ENCODE peak calls at places on chromosome 1, in five cellular contexts. Q, I, R, M and W are unnamed samples.

GRCh38 chr1:153963850-153964331 is 554 bp upstream of the SLC39A1 start:
- DNase-seq in Q (peak; percentile 58), I (no peak), R (no peak), M (no peak), W (no peak)

GRCh38 chr1:94122201-94122970 is 1.4 kb upstream of the ABCA4 start:
- DNase-seq in Q (no peak), I (no peak), R (peak; percentile 89), M (no peak), W (no peak)

GRCh38 chr1:151673407-151673806 is 43.2 kb downstream of the CELF3 start:
- DNase-seq in Q (no peak), I (no peak), R (no peak), M (no peak), W (no peak)

GRCh38 chr1:19044975-19045831 is 88.7 kb upstream of the IFFO2 start:
- DNase-seq in Q (no peak), I (no peak), R (peak; percentile 17), M (no peak), W (peak; percentile 46)

GRCh38 chr1:68916227-68916853 is 419.5 kb upstream of the DEPDC1 start:
- DNase-seq in Q (no peak), I (no peak), R (peak; percentile 39), M (peak; percentile 59), W (no peak)

GRCh38 chr1:234208791-234209190 is 164.5 kb upstream of the COA6 start:
- DNase-seq in Q (no peak), I (no peak), R (peak; percentile 34), M (no peak), W (no peak)

GRCh38 chr1:117661027-117661426 is 55.2 kb downstream of the TENT5C start:
- DNase-seq in Q (no peak), I (no peak), R (no peak), M (no peak), W (no peak)

GRCh38 chr1:96157101-96157500 is 564.5 kb upstream of the PTBP2 start:
- DNase-seq in Q (no peak), I (no peak), R (no peak), M (no peak), W (no peak)

GRCh38 chr1:196891251-196891650 is 3.4 kb downstream of the CFHR4 start:
- DNase-seq in Q (no peak), I (no peak), R (no peak), M (no peak), W (no peak)

GRCh38 chr1:18859560-18859959 is at the start of gene TAS1R2:
- DNase-seq in Q (no peak), I (no peak), R (no peak), M (no peak), W (no peak)

GRCh38 chr1:196399713-196400112 is 208.5 kb downstream of the KCNT2 start:
- DNase-seq in Q (no peak), I (no peak), R (no peak), M (no peak), W (no peak)

GRCh38 chr1:14662116-14662515 is 63.6 kb downstream of the KAZN start:
- DNase-seq in Q (no peak), I (no peak), R (no peak), M (no peak), W (no peak)

GRCh38 chr1:61887076-61887867 is 145.0 kb downstream of the PATJ start:
- DNase-seq in Q (no peak), I (no peak), R (no peak), M (no peak), W (no peak)

GRCh38 chr1:212962509-212962908 is 12.2 kb downstream of the VASH2 start:
- DNase-seq in Q (no peak), I (no peak), R (no peak), M (no peak), W (no peak)

GRCh38 chr1:27567183-27567526 is 36.8 kb downstream of the AHDC1 start:
- DNase-seq in Q (no peak), I (no peak), R (no peak), M (no peak), W (no peak)

GRCh38 chr1:47993356-47993755 is 3.8 kb downstream of the TRABD2B start:
- DNase-seq in Q (no peak), I (no peak), R (no peak), M (no peak), W (peak; percentile 72)

GRCh38 chr1:41689596-41689995 is 205.1 kb upstream of the EDN2 start:
- DNase-seq in Q (no peak), I (no peak), R (no peak), M (peak; percentile 42), W (no peak)

GRCh38 chr1:230169454-230170152 is 102.6 kb downstream of the GALNT2 start:
- DNase-seq in Q (no peak), I (no peak), R (peak; percentile 28), M (no peak), W (no peak)

GRCh38 chr1:20229191-20229590 is 42.9 kb upstream of the PLA2G2C start:
- DNase-seq in Q (no peak), I (no peak), R (no peak), M (no peak), W (no peak)

GRCh38 chr1:51564124-51564523 is 45.1 kb upstream of the EPS15 start:
- DNase-seq in Q (no peak), I (no peak), R (peak; percentile 74), M (peak; percentile 37), W (no peak)

GRCh38 chr1:197402189-197402588 is 134.1 kb downstream of the CRB1 start:
- DNase-seq in Q (no peak), I (no peak), R (no peak), M (no peak), W (no peak)

GRCh38 chr1:41322835-41323234 is 38.4 kb upstream of the FOXO6 start:
- DNase-seq in Q (peak; percentile 37), I (no peak), R (no peak), M (no peak), W (peak; percentile 43)

GRCh38 chr1:51189421-51190073 is 46.5 kb upstream of the RNF11 start:
- DNase-seq in Q (peak; percentile 21), I (no peak), R (peak; percentile 79), M (peak; percentile 35), W (peak; percentile 46)

GRCh38 chr1:181541947-181542346 is 58.6 kb downstream of the CACNA1E start:
- DNase-seq in Q (no peak), I (no peak), R (peak; percentile 4), M (no peak), W (no peak)

GRCh38 chr1:23581219-23581618 is 21.9 kb upstream of the ID3 start:
- DNase-seq in Q (no peak), I (no peak), R (peak; percentile 96), M (no peak), W (no peak)

GRCh38 chr1:155976913-155977606 is 1.3 kb downstream of the ARHGEF2 start:
- DNase-seq in Q (no peak), I (no peak), R (no peak), M (no peak), W (no peak)

GRCh38 chr1:174022080-174022975 is at the start of gene RC3H1:
- DNase-seq in Q (peak; percentile 93), I (peak; percentile 88), R (peak; percentile 75), M (peak; percentile 91), W (peak; percentile 97)

GRCh38 chr1:76268341-76268740 is 193.8 kb downstream of the ST6GALNAC3 start:
- DNase-seq in Q (no peak), I (no peak), R (no peak), M (no peak), W (no peak)

GRCh38 chr1:116997011-116997410 is 4.5 kb upstream of the CD101 start:
- DNase-seq in Q (no peak), I (no peak), R (no peak), M (no peak), W (no peak)

GRCh38 chr1:19453843-19454242 is 31.5 kb downstream of the CAPZB start:
- DNase-seq in Q (no peak), I (no peak), R (no peak), M (no peak), W (no peak)

GRCh38 chr1:223350361-223350908 is 13.5 kb downstream of the SUSD4 start:
- DNase-seq in Q (no peak), I (no peak), R (peak; percentile 28), M (no peak), W (no peak)

GRCh38 chr1:37479255-37480124 is 5.1 kb downstream of the ZC3H12A start:
- DNase-seq in Q (peak; percentile 94), I (peak; percentile 94), R (peak; percentile 90), M (peak; percentile 94), W (peak; percentile 93)

GRCh38 chr1:205495237-205495823 is 9.1 kb upstream of the CDK18 start:
- DNase-seq in Q (no peak), I (no peak), R (no peak), M (no peak), W (no peak)

GRCh38 chr1:162873671-162874666 is 13.0 kb upstream of the CCDC190 start:
- DNase-seq in Q (peak; percentile 49), I (no peak), R (peak; percentile 85), M (no peak), W (no peak)

GRCh38 chr1:112697781-112698201 is 9.1 kb downstream of the RHOC start:
- DNase-seq in Q (no peak), I (no peak), R (no peak), M (no peak), W (no peak)
- H3K27ac ChIP-seq in Q (peak overlapping the region; percentile 86), I (peak overlapping the region; percentile 93), R (no peak overlapping the region), M (no peak overlapping the region), W (peak overlapping the region; percentile 83)

GRCh38 chr1:16903458-16903796 is 7.6 kb downstream of the RNU1-2 start:
- DNase-seq in Q (no peak), I (no peak), R (no peak), M (no peak), W (no peak)
- H3K4me3 ChIP-seq in Q (peak overlapping the region; percentile 40), I (peak overlapping the region; percentile 43), R (no peak overlapping the region), M (peak overlapping the region; percentile 32), W (peak overlapping the region; percentile 49)

GRCh38 chr1:201984446-201984845 is 2.0 kb downstream of the RNPEP start:
- DNase-seq in Q (no peak), I (no peak), R (no peak), M (no peak), W (no peak)

GRCh38 chr1:201985355-201985754 is 2.9 kb downstream of the RNPEP start:
- DNase-seq in Q (no peak), I (no peak), R (no peak), M (no peak), W (no peak)

GRCh38 chr1:201982923-201983805 is 716 bp downstream of the RNPEP start:
- DNase-seq in Q (peak; percentile 51), I (peak; percentile 57), R (peak; percentile 70), M (peak; percentile 79), W (peak; percentile 78)

GRCh38 chr1:201982082-201982922 is at the start of gene RNPEP:
- DNase-seq in Q (peak; percentile 67), I (peak; percentile 71), R (peak; percentile 56), M (peak; percentile 64), W (peak; percentile 81)
- TF ChIP-seq POLR2A in Q (peak; percentile 74), I (peak; percentile 76), R (peak; percentile 85), M (peak; percentile 80), W (peak; percentile 88)

GRCh38 chr1:36398370-36398977 is 766 bp upstream of the LSM10 start:
- DNase-seq in Q (no peak), I (no peak), R (no peak), M (no peak), W (no peak)

GRCh38 chr1:36397378-36398230 is at the start of gene LSM10:
- DNase-seq in Q (peak; percentile 92), I (peak; percentile 93), R (peak; percentile 96), M (peak; percentile 91), W (peak; percentile 95)

GRCh38 chr1:36397083-36397377 is 678 bp downstream of the LSM10 start:
- DNase-seq in Q (no peak), I (peak; percentile 57), R (no peak), M (no peak), W (no peak)

GRCh38 chr1:36393686-36394085 is 4.0 kb downstream of the LSM10 start:
- DNase-seq in Q (no peak), I (no peak), R (no peak), M (no peak), W (no peak)

GRCh38 chr1:36396359-36396758 is 1.3 kb downstream of the LSM10 start:
- DNase-seq in Q (no peak), I (no peak), R (no peak), M (no peak), W (no peak)
- H3K27ac ChIP-seq in Q (no peak overlapping the region), I (no peak overlapping the region), R (no peak overlapping the region), M (no peak overlapping the region), W (no peak overlapping the region)